ENCODE peak calls at places on chromosome 5, in five cellular contexts. M is HFFc6, Z is foreskin fibroblast, N is fibroblast of lung, O is astrocyte. G is an unnamed sample.

GRCh38 chr5:81895312-81895711 is 76.5 kb upstream of the ATG10 start:
- DNase-seq in M (no peak), Z (peak), N (no peak), O (no peak), G (no peak)

GRCh38 chr5:110159202-110159601 is 469.5 kb downstream of the MAN2A1 start:
- DNase-seq in M (no peak), Z (peak), N (peak), O (peak), G (peak)

GRCh38 chr5:90983148-90983547 is 400.0 kb downstream of the ARRDC3 start:
- DNase-seq in M (no peak), Z (peak), N (peak), O (peak), G (no peak)

GRCh38 chr5:50667079-50667652 is 729 bp downstream of the PARP8 start:
- DNase-seq in M (no peak), Z (peak), N (peak), O (peak), G (no peak)

GRCh38 chr5:135025730-135026644 is 8.0 kb downstream of the PITX1 start:
- DNase-seq in M (no peak), Z (no peak), N (no peak), O (no peak), G (no peak)

GRCh38 chr5:72659726-72660125 is 152.5 kb upstream of the ZNF366 start:
- DNase-seq in M (no peak), Z (no peak), N (no peak), O (no peak), G (no peak)

GRCh38 chr5:81208904-81209303 is 24.2 kb upstream of the CKMT2 start:
- DNase-seq in M (no peak), Z (peak), N (no peak), O (no peak), G (no peak)

GRCh38 chr5:40364441-40364840 is 315.3 kb upstream of the PTGER4 start:
- DNase-seq in M (no peak), Z (peak), N (no peak), O (no peak), G (no peak)

GRCh38 chr5:136674178-136674577 is 308.8 kb upstream of the TRPC7 start:
- DNase-seq in M (no peak), Z (no peak), N (no peak), O (no peak), G (no peak)

GRCh38 chr5:175707751-175708375 is 50.0 kb downstream of the HRH2 start:
- DNase-seq in M (no peak), Z (no peak), N (no peak), O (no peak), G (no peak)

GRCh38 chr5:71573611-71574010 is 13.5 kb upstream of the MCCC2 start:
- DNase-seq in M (no peak), Z (no peak), N (no peak), O (no peak), G (no peak)

DNA sequence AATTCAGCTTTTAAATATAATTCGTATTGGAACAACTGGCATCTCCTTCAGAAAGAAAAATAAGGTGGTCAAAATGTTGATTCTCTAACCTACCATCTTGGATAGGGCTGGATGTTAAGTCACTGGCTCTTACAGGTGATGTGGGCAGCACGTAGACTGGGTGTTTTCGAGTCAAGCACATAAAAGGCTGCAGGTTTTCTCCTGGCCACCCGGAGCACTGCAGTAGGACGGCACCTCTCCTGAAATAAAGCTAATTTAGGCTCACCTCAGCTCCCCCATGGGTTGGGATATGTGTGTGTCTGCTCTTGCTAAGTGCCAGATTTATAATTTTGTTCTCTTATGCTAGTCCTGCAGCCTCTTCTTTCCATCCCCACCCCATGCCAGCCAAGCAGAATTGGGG is 80.3 kb downstream of the IQGAP2 start:
- DNase-seq in M (no peak), Z (no peak), N (no peak), O (no peak), G (no peak)
- TF ChIP-seq CTCF in M (peak), Z (no peak), N (no peak), O (no peak), G (no peak)

DNA sequence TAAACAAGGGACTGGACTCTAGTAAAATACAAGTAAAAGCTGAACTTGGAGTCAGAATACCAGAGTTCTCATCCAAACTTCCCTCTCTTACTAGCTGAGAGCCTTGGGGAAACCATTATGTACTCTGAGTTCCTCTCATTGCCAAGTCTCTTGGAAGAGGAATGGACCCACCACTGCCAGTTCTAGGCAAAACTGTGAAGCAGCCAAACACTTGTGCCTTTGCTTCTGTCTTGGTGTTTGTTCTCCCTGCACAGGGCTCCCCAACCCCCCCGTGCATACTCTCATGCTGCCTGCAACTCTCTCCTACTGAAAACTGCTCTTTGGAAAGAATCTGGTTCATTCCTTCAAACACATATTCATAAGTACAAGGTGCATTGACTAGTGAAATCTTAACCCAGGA is 102.6 kb downstream of the PDZD2 start:
- DNase-seq in M (no peak), Z (no peak), N (no peak), O (no peak), G (no peak)
- TF ChIP-seq CTCF in M (no peak), Z (no peak), N (no peak), O (no peak), G (no peak)

GRCh38 chr5:140227046-140227445 is 52.1 kb downstream of the CYSTM1 start:
- DNase-seq in M (no peak), Z (no peak), N (no peak), O (no peak), G (no peak)
- TF ChIP-seq CTCF in M (no peak), Z (no peak), N (no peak), O (no peak), G (no peak)

DNA sequence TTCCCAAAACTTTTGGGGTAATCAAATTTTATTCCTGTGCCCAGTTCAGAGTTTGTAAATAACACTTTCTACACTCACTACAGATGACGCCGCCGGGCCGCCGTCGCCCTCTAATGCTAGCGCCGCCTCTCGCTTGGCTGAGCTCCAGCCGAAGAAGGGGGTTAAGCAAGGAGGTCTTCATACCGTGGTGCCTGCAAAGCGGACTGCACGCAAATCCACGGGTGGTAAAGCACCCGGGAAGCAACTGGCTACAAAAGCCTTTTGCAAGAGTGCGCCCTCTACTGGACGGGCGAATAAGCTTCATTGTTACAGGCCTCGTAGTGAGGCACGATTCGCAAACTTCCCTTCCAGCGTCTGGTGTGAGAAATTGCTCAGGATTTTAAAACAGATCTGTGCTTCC is 280.4 kb downstream of the MEF2C start:
- DNase-seq in M (no peak), Z (no peak), N (no peak), O (no peak), G (no peak)
- TF ChIP-seq CTCF in M (peak), Z (no peak), N (no peak), O (no peak), G (no peak)

DNA sequence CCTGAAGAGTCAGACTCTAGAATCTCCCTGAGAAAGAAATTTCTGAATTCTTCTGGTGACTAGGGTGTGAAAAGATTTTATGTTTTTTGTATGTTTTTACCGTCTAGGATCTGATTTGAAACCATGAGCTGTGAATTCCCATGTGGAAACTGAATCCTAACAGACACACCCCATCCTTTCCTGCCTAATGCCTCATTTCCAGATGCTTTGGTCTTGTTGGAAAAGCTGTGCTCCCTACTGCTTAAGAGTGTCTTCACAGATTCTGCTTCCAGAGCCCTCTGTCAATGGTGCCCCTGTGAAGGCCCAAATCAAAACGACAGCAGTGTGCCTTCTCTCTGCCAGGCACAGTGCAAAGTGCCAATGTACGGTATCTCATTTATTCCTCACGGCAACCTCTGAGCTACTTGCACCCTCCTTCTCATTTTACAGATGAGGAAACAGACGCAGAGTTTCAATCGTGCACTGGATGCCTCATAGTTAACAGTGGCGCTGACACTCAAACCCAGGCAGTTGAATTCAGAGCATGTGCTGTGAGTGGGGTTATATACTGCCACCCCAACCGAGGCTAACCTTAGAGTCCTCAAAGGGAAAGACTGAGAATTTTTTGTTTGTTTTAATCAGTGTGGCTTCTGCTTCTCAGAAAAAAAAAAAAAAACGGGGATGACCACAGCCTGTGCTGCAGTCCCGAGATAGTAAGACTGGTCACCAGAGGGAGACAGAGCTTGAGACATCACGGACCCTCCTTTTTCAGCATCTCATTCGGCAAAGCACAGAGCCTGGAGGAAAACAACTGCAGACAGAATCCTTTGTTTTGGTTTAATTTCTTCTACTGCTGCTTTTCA is 188.4 kb downstream of the SNCAIP start:
- DNase-seq in M (peak), Z (peak), N (peak), O (peak), G (no peak)
- TF ChIP-seq CTCF in M (peak), Z (peak), N (peak), O (peak), G (peak)

GRCh38 chr5:10567781-10568321 is 4.0 kb downstream of the ANKRD33B start:
- DNase-seq in M (peak), Z (peak), N (peak), O (no peak), G (peak)
- TF ChIP-seq CTCF in M (no peak), Z (no peak), N (no peak), O (no peak), G (no peak)

G was measured in AG04449.